ENCODE peak calls at places on chromosomes 4 and X, in four cellular contexts. A is BJ, X is transverse colon, R is mammary epithelial cell. N is an unnamed sample.

GRCh38 chr4:154465085-154465484 is 26.5 kb downstream of the DCHS2 start:
- DNase-seq in R (peak; percentile 75), X (no peak), A (no peak), N (no peak)

GRCh38 chr4:29972121-29972520 is 748.0 kb upstream of the PCDH7 start:
- DNase-seq in R (no peak), X (no peak), A (no peak), N (no peak)

GRCh38 chr4:126440297-126440696 is 1125.5 kb downstream of the FAT4 start:
- DNase-seq in A (no peak), R (no peak), X (no peak), N (no peak)

GRCh38 chrX:33211356-33212254 is at the start of gene DMD:
- DNase-seq in X (peak; percentile 20), R (peak; percentile 76), A (no peak), N (peak; percentile 18)

GRCh38 chrX:34563809-34564208 is 93.3 kb downstream of the TMEM47 start:
- DNase-seq in A (no peak), R (peak; percentile 53), X (no peak), N (no peak)

GRCh38 chr4:189022441-189023035 is 883.3 kb downstream of the TRIML1 start:
- DNase-seq in X (no peak), R (peak; percentile 5), A (peak; percentile 46), N (peak; percentile 9)

GRCh38 chrX:84186603-84187358 is 1.2 kb downstream of the RPS6KA6 start:
- DNase-seq in R (peak; percentile 12), X (peak; percentile 14), A (no peak), N (no peak)

GRCh38 chr4:158688813-158689212 is 16.7 kb downstream of the ETFDH start:
- DNase-seq in R (no peak), X (no peak), A (no peak), N (no peak)

GRCh38 chrX:38220024-38220935 is at the start of gene SRPX:
- DNase-seq in R (peak; percentile 54), A (no peak), X (peak; percentile 27), N (no peak)

GRCh38 chr4:54228563-54229501 is at the start of gene PDGFRA:
- DNase-seq in A (peak; percentile 73), R (no peak), X (peak; percentile 42), N (no peak)

GRCh38 chrX:145213504-145213903 is 33.8 kb upstream of the SPANXN1 start:
- DNase-seq in A (no peak), X (no peak), R (peak; percentile 3), N (no peak)

GRCh38 chr4:921830-922331 is 10.2 kb downstream of the GAK start:
- DNase-seq in X (peak; percentile 26), A (no peak), R (no peak), N (no peak)

GRCh38 chr4:130563185-130563890 is 1467.4 kb downstream of the C4orf33 start:
- DNase-seq in R (peak; percentile 44), X (no peak), A (peak; percentile 9), N (peak; percentile 19)

GRCh38 chr4:151730003-151730559 is 30.7 kb downstream of the GATB start:
- DNase-seq in A (no peak), X (peak; percentile 61), R (peak; percentile 96), N (no peak)

GRCh38 chr4:46274717-46275116 is 115.2 kb downstream of the GABRA2 start:
- DNase-seq in X (no peak), A (no peak), R (peak; percentile 1), N (no peak)

GRCh38 chr4:119189638-119190037 is 22.9 kb upstream of the USP53 start:
- DNase-seq in A (no peak), X (no peak), R (peak; percentile 16), N (no peak)

GRCh38 chr4:63296773-63297172 is 1112.5 kb downstream of the TECRL start:
- DNase-seq in A (no peak), R (no peak), X (no peak), N (no peak)

GRCh38 chrX:65601530-65602281 is 65.7 kb upstream of the MSN start:
- DNase-seq in A (peak; percentile 59), R (peak; percentile 54), X (peak; percentile 73), N (no peak)

GRCh38 chrX:38494239-38494823 is 67.0 kb upstream of the TSPAN7 start:
- DNase-seq in R (no peak), A (no peak), X (no peak), N (no peak)

GRCh38 chrX:22164770-22165388 is 107.8 kb upstream of the CBLL2 start:
- DNase-seq in X (no peak), A (no peak), R (peak; percentile 34), N (no peak)

GRCh38 chrX:95505721-95506120 is 1178.9 kb upstream of the DIAPH2 start:
- DNase-seq in R (peak; percentile 0), X (no peak), A (no peak), N (no peak)

GRCh38 chrX:150405006-150405405 is 41.9 kb downstream of the MAMLD1 start:
- DNase-seq in A (no peak), R (no peak), X (no peak), N (no peak)

GRCh38 chr4:56215138-56215793 is 172.0 kb downstream of the AASDH start:
- DNase-seq in R (no peak), A (no peak), X (no peak), N (no peak)

GRCh38 chr4:38904090-38904666 is 36.6 kb downstream of the FAM114A1 start:
- DNase-seq in R (no peak), A (no peak), X (peak; percentile 14), N (no peak)

DNA sequence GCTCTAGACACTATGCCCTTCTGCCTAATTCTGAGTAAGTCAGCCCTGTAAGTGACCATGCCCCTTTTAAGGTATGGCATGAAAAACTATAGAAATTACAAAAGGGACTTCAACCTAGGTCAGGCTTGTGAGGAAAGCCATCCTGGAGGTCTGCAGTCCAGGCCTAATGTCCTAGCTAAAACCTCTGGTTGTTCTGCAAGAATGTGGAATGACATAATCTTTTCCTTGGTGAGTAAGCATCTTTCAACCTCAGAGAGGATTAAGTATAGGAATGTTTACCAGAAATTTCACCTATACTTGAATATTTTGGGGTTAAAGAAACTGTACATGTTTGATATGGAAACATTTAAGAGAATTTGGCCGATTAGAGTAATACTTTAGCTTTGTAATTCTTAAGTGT is 23.8 kb upstream of the HPSE start:
- DNase-seq in R (peak; percentile 50), X (no peak), A (peak; percentile 9), N (peak; percentile 66)
- TF ChIP-seq CTCF in R (no peak), X (no peak), A (no peak), N (no peak)

GRCh38 chr4:141480950-141481349 is 155.4 kb upstream of the IL15 start:
- DNase-seq in R (no peak), A (no peak), X (no peak), N (no peak)

DNA sequence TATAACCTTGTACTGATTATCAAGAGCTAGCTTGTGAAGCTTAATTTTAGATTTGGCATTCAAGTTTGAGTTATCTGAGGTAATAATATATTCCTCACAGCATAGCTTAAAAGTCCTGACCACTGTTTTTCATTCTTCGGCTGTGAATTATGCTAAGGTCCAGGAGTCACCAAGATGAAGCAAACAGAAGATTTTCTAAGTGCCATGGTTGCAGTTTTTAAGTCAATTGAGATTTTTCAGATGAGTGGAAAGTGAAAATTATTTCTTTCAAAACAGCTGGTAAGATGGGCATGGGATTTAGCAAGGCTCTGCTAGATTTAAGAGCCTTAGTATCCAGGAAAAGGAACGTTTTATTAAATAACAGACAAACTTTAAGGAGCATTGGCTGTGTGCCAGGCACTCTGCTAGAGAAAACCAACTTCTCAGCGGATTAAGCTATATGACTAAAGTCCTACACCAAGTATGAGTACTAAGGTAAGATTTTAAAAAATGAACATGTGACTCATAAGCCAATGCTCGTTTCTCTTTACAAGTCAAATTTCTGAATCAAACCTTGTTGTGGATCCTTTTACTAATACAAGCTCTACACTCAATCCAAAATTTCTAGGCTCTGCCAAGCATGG is 149.9 kb upstream of the IL15 start:
- DNase-seq in A (peak; percentile 47), R (peak; percentile 67), X (no peak), N (no peak)
- H3K4me3 ChIP-seq in A (no peak overlapping the region), R (no peak overlapping the region), X (no peak overlapping the region), N (no peak overlapping the region)

GRCh38 chrX:24027086-24027485 is at the start of gene KLHL15:
- DNase-seq in R (no peak), A (no peak), X (no peak), N (no peak)
- H3K27me3 ChIP-seq in R (peaks cover 2% of the 10 kb centered on the region), A (no peaks in the 10 kb centered on the region), X (no peaks in the 10 kb centered on the region), N (no peaks in the 10 kb centered on the region)

GRCh38 chrX:121579016-121579760 is 531.8 kb downstream of the GLUD2 start:
- DNase-seq in A (no peak), X (peak; percentile 10), R (peak; percentile 12), N (no peak)
- TF ChIP-seq CTCF in A (peak; percentile 29), X (peak; percentile 21), R (peak; percentile 34), N (peak; percentile 35)